ENCODE peak calls at places on chromosome 1, in ten cellular contexts. One of them, this sample, is unnamed.
A peak's percentile ranks its signal among the peaks of the same experiment; 100 is the strongest.

GRCh38 chr1:32703479-32704291 is 1.1 kb upstream of the SYNC start:
- DNase-seq in pancreas: no peak
- DNase-seq in effector memory CD4-positive, alpha-beta T cell: no peak
- DNase-seq in CD4-positive, CD25-positive, alpha-beta regulatory T cell: no peak
- DNase-seq in tibial nerve: no peak
- DNase-seq in adrenal gland: no peak
- DNase-seq in left ventricle myocardium inferior: peak; percentile 37
- DNase-seq in breast epithelium: peak; percentile 47
- DNase-seq in spleen: peak; percentile 64
- DNase-seq in Panc1: no peak
- DNase-seq in this sample: no peak

GRCh38 chr1:150221552-150221951 is 14.4 kb downstream of the ANP32E start:
- DNase-seq in spleen: no peak
- DNase-seq in pancreas: no peak
- DNase-seq in left ventricle myocardium inferior: no peak
- DNase-seq in tibial nerve: no peak
- DNase-seq in CD4-positive, CD25-positive, alpha-beta regulatory T cell: peak; percentile 61
- DNase-seq in breast epithelium: no peak
- DNase-seq in adrenal gland: no peak
- DNase-seq in Panc1: no peak
- DNase-seq in effector memory CD4-positive, alpha-beta T cell: no peak
- DNase-seq in this sample: no peak

GRCh38 chr1:151975311-151976014 is 18.2 kb downstream of the S100A10 start:
- DNase-seq in breast epithelium: no peak
- DNase-seq in CD4-positive, CD25-positive, alpha-beta regulatory T cell: no peak
- DNase-seq in pancreas: no peak
- DNase-seq in effector memory CD4-positive, alpha-beta T cell: no peak
- DNase-seq in spleen: no peak
- DNase-seq in tibial nerve: no peak
- DNase-seq in left ventricle myocardium inferior: no peak
- DNase-seq in Panc1: no peak
- DNase-seq in adrenal gland: no peak
- DNase-seq in this sample: no peak

GRCh38 chr1:17586172-17586963 is 46.9 kb downstream of the ARHGEF10L start:
- DNase-seq in spleen: no peak
- DNase-seq in CD4-positive, CD25-positive, alpha-beta regulatory T cell: no peak
- DNase-seq in left ventricle myocardium inferior: no peak
- DNase-seq in breast epithelium: no peak
- DNase-seq in Panc1: no peak
- DNase-seq in adrenal gland: no peak
- DNase-seq in tibial nerve: no peak
- DNase-seq in effector memory CD4-positive, alpha-beta T cell: no peak
- DNase-seq in pancreas: no peak
- DNase-seq in this sample: no peak

GRCh38 chr1:91278754-91279153 is 125.9 kb downstream of the HFM1 start:
- DNase-seq in left ventricle myocardium inferior: no peak
- DNase-seq in effector memory CD4-positive, alpha-beta T cell: no peak
- DNase-seq in adrenal gland: no peak
- DNase-seq in pancreas: no peak
- DNase-seq in breast epithelium: no peak
- DNase-seq in tibial nerve: no peak
- DNase-seq in CD4-positive, CD25-positive, alpha-beta regulatory T cell: no peak
- DNase-seq in spleen: no peak
- DNase-seq in Panc1: no peak
- DNase-seq in this sample: no peak

GRCh38 chr1:41803656-41804055 is 115.1 kb downstream of the HIVEP3 start:
- DNase-seq in tibial nerve: no peak
- DNase-seq in effector memory CD4-positive, alpha-beta T cell: no peak
- DNase-seq in pancreas: no peak
- DNase-seq in left ventricle myocardium inferior: no peak
- DNase-seq in CD4-positive, CD25-positive, alpha-beta regulatory T cell: no peak
- DNase-seq in adrenal gland: no peak
- DNase-seq in breast epithelium: peak; percentile 30
- DNase-seq in spleen: no peak
- DNase-seq in Panc1: no peak
- DNase-seq in this sample: no peak

GRCh38 chr1:182149411-182149965 is 88.0 kb upstream of the ZNF648 start:
- DNase-seq in breast epithelium: no peak
- DNase-seq in left ventricle myocardium inferior: no peak
- DNase-seq in adrenal gland: peak; percentile 40
- DNase-seq in Panc1: no peak
- DNase-seq in tibial nerve: no peak
- DNase-seq in CD4-positive, CD25-positive, alpha-beta regulatory T cell: peak; percentile 87
- DNase-seq in effector memory CD4-positive, alpha-beta T cell: no peak
- DNase-seq in spleen: no peak
- DNase-seq in pancreas: peak; percentile 47
- DNase-seq in this sample: peak; percentile 56

GRCh38 chr1:17258116-17258757 is 9.3 kb downstream of the PADI3 start:
- DNase-seq in spleen: no peak
- DNase-seq in effector memory CD4-positive, alpha-beta T cell: no peak
- DNase-seq in CD4-positive, CD25-positive, alpha-beta regulatory T cell: no peak
- DNase-seq in breast epithelium: no peak
- DNase-seq in Panc1: no peak
- DNase-seq in left ventricle myocardium inferior: no peak
- DNase-seq in pancreas: no peak
- DNase-seq in tibial nerve: no peak
- DNase-seq in adrenal gland: no peak
- DNase-seq in this sample: no peak

GRCh38 chr1:53511933-53512806 is 53.0 kb downstream of the DMRTB1 start:
- DNase-seq in effector memory CD4-positive, alpha-beta T cell: no peak
- DNase-seq in CD4-positive, CD25-positive, alpha-beta regulatory T cell: no peak
- DNase-seq in left ventricle myocardium inferior: peak; percentile 46
- DNase-seq in adrenal gland: no peak
- DNase-seq in pancreas: no peak
- DNase-seq in spleen: no peak
- DNase-seq in tibial nerve: peak; percentile 26
- DNase-seq in Panc1: no peak
- DNase-seq in breast epithelium: no peak
- DNase-seq in this sample: no peak

GRCh38 chr1:177490240-177490639 is 319.5 kb downstream of the BRINP2 start:
- DNase-seq in breast epithelium: no peak
- DNase-seq in left ventricle myocardium inferior: no peak
- DNase-seq in spleen: no peak
- DNase-seq in adrenal gland: no peak
- DNase-seq in CD4-positive, CD25-positive, alpha-beta regulatory T cell: no peak
- DNase-seq in tibial nerve: no peak
- DNase-seq in pancreas: no peak
- DNase-seq in Panc1: no peak
- DNase-seq in effector memory CD4-positive, alpha-beta T cell: no peak
- DNase-seq in this sample: no peak

GRCh38 chr1:198373376-198373775 is 167.1 kb downstream of the ATP6V1G3 start:
- DNase-seq in effector memory CD4-positive, alpha-beta T cell: no peak
- DNase-seq in tibial nerve: no peak
- DNase-seq in Panc1: no peak
- DNase-seq in adrenal gland: no peak
- DNase-seq in breast epithelium: no peak
- DNase-seq in CD4-positive, CD25-positive, alpha-beta regulatory T cell: no peak
- DNase-seq in pancreas: no peak
- DNase-seq in left ventricle myocardium inferior: no peak
- DNase-seq in spleen: no peak
- DNase-seq in this sample: no peak

GRCh38 chr1:155177192-155177917 is 3.7 kb downstream of the TRIM46 start:
- DNase-seq in breast epithelium: peak; percentile 84
- DNase-seq in CD4-positive, CD25-positive, alpha-beta regulatory T cell: no peak
- DNase-seq in effector memory CD4-positive, alpha-beta T cell: no peak
- DNase-seq in spleen: peak; percentile 75
- DNase-seq in Panc1: no peak
- DNase-seq in pancreas: peak; percentile 17
- DNase-seq in adrenal gland: peak; percentile 6
- DNase-seq in tibial nerve: no peak
- DNase-seq in left ventricle myocardium inferior: no peak
- DNase-seq in this sample: no peak

GRCh38 chr1:204363335-204364114 is 3.8 kb upstream of the PLEKHA6 start:
- DNase-seq in tibial nerve: peak; percentile 37
- DNase-seq in CD4-positive, CD25-positive, alpha-beta regulatory T cell: peak; percentile 83
- DNase-seq in effector memory CD4-positive, alpha-beta T cell: peak; percentile 54
- DNase-seq in spleen: peak; percentile 83
- DNase-seq in pancreas: peak; percentile 63
- DNase-seq in adrenal gland: peak; percentile 63
- DNase-seq in left ventricle myocardium inferior: peak; percentile 73
- DNase-seq in breast epithelium: peak; percentile 54
- DNase-seq in Panc1: peak; percentile 71
- DNase-seq in this sample: peak; percentile 64

GRCh38 chr1:54766726-54767125 is 2.4 kb upstream of the PARS2 start:
- DNase-seq in tibial nerve: no peak
- DNase-seq in breast epithelium: no peak
- DNase-seq in CD4-positive, CD25-positive, alpha-beta regulatory T cell: no peak
- DNase-seq in left ventricle myocardium inferior: no peak
- DNase-seq in effector memory CD4-positive, alpha-beta T cell: no peak
- DNase-seq in pancreas: no peak
- DNase-seq in Panc1: no peak
- DNase-seq in adrenal gland: no peak
- DNase-seq in spleen: no peak
- DNase-seq in this sample: no peak

GRCh38 chr1:67741786-67742185 is 56.8 kb downstream of the GADD45A start:
- DNase-seq in effector memory CD4-positive, alpha-beta T cell: no peak
- DNase-seq in adrenal gland: no peak
- DNase-seq in CD4-positive, CD25-positive, alpha-beta regulatory T cell: no peak
- DNase-seq in left ventricle myocardium inferior: no peak
- DNase-seq in Panc1: no peak
- DNase-seq in pancreas: no peak
- DNase-seq in tibial nerve: no peak
- DNase-seq in breast epithelium: no peak
- DNase-seq in spleen: no peak
- DNase-seq in this sample: no peak

GRCh38 chr1:67737875-67738274 is 52.9 kb downstream of the GADD45A start:
- DNase-seq in Panc1: no peak
- DNase-seq in spleen: no peak
- DNase-seq in tibial nerve: no peak
- DNase-seq in pancreas: no peak
- DNase-seq in adrenal gland: no peak
- DNase-seq in left ventricle myocardium inferior: no peak
- DNase-seq in effector memory CD4-positive, alpha-beta T cell: no peak
- DNase-seq in breast epithelium: no peak
- DNase-seq in CD4-positive, CD25-positive, alpha-beta regulatory T cell: no peak
- DNase-seq in this sample: no peak

GRCh38 chr1:67741121-67741520 is 56.1 kb downstream of the GADD45A start:
- DNase-seq in CD4-positive, CD25-positive, alpha-beta regulatory T cell: no peak
- DNase-seq in breast epithelium: no peak
- DNase-seq in pancreas: no peak
- DNase-seq in Panc1: no peak
- DNase-seq in left ventricle myocardium inferior: no peak
- DNase-seq in tibial nerve: no peak
- DNase-seq in spleen: no peak
- DNase-seq in effector memory CD4-positive, alpha-beta T cell: no peak
- DNase-seq in adrenal gland: no peak
- DNase-seq in this sample: no peak

GRCh38 chr1:67738401-67738800 is 53.4 kb downstream of the GADD45A start:
- DNase-seq in Panc1: no peak
- DNase-seq in pancreas: no peak
- DNase-seq in spleen: no peak
- DNase-seq in effector memory CD4-positive, alpha-beta T cell: no peak
- DNase-seq in left ventricle myocardium inferior: no peak
- DNase-seq in tibial nerve: no peak
- DNase-seq in adrenal gland: no peak
- DNase-seq in CD4-positive, CD25-positive, alpha-beta regulatory T cell: no peak
- DNase-seq in breast epithelium: no peak
- DNase-seq in this sample: no peak

DNA sequence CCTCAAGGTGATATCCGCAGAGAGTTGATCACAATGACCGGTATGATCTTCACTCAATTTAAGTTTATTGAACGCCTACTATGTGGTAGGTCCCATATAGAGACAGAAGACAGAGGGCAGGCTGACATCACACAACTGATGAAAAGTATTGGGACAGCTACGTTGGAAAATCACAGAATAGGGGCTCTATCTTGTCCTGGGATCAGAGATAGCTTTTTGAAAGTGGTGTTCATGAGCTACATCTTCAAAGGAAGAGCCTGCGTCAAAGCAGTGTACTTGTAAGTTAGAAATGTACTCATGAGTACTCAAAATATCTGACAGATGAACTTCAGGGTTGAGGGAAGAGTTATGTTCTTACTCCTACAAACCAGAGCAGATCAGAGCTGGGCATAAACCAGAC is 54.4 kb downstream of the GADD45A start:
- DNase-seq in effector memory CD4-positive, alpha-beta T cell: no peak
- DNase-seq in pancreas: no peak
- DNase-seq in breast epithelium: no peak
- DNase-seq in spleen: no peak
- DNase-seq in tibial nerve: no peak
- DNase-seq in Panc1: no peak
- DNase-seq in left ventricle myocardium inferior: no peak
- DNase-seq in CD4-positive, CD25-positive, alpha-beta regulatory T cell: no peak
- DNase-seq in adrenal gland: no peak
- DNase-seq in this sample: no peak
- H3K4me1 ChIP-seq in effector memory CD4-positive, alpha-beta T cell: peaks cover 8% of the 10 kb centered on the region
- H3K4me1 ChIP-seq in pancreas: peaks cover 10% of the 10 kb centered on the region
- H3K4me1 ChIP-seq in breast epithelium: no peaks in the 10 kb centered on the region
- H3K4me1 ChIP-seq in spleen: peaks cover 10% of the 10 kb centered on the region
- H3K4me1 ChIP-seq in tibial nerve: peaks cover 32% of the 10 kb centered on the region
- H3K4me1 ChIP-seq in Panc1: peaks cover 20% of the 10 kb centered on the region
- H3K4me1 ChIP-seq in left ventricle myocardium inferior: peaks cover 50% of the 10 kb centered on the region
- H3K4me1 ChIP-seq in CD4-positive, CD25-positive, alpha-beta regulatory T cell: peaks cover 21% of the 10 kb centered on the region
- H3K4me1 ChIP-seq in adrenal gland: peaks cover 5% of the 10 kb centered on the region
- H3K4me1 ChIP-seq in this sample: peaks cover 12% of the 10 kb centered on the region

DNA sequence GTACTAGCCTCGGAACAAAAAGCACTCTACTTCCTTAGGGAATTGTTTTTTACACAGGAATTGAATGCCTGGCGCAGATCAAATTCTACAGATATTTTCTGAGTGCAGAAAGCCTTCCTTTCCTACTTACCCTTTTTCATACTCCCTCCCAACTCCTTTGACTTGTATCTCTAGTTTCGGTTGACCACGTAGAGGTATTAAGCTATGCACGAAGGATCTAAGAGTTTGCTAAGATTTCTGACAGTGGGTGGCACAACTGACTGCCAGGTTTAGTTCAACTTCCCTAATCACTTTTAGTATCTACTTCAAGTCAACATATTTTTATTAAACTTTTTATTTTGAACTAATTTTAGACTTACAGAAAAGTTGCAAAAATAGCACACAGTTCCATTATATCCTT is 5.0 kb downstream of the TOR1AIP2 start:
- DNase-seq in tibial nerve: no peak
- DNase-seq in adrenal gland: no peak
- DNase-seq in spleen: no peak
- DNase-seq in left ventricle myocardium inferior: no peak
- DNase-seq in pancreas: no peak
- DNase-seq in CD4-positive, CD25-positive, alpha-beta regulatory T cell: no peak
- DNase-seq in effector memory CD4-positive, alpha-beta T cell: no peak
- DNase-seq in Panc1: no peak
- DNase-seq in breast epithelium: no peak
- DNase-seq in this sample: no peak
- H3K4me1 ChIP-seq in tibial nerve: peaks cover 28% of the 10 kb centered on the region
- H3K4me1 ChIP-seq in adrenal gland: peaks cover 29% of the 10 kb centered on the region
- H3K4me1 ChIP-seq in spleen: peaks cover 14% of the 10 kb centered on the region
- H3K4me1 ChIP-seq in left ventricle myocardium inferior: peaks cover 77% of the 10 kb centered on the region
- H3K4me1 ChIP-seq in pancreas: peaks cover 35% of the 10 kb centered on the region
- H3K4me1 ChIP-seq in CD4-positive, CD25-positive, alpha-beta regulatory T cell: peaks cover 19% of the 10 kb centered on the region
- H3K4me1 ChIP-seq in effector memory CD4-positive, alpha-beta T cell: peaks cover 4% of the 10 kb centered on the region
- H3K4me1 ChIP-seq in Panc1: peaks cover 11% of the 10 kb centered on the region
- H3K4me1 ChIP-seq in breast epithelium: peaks cover 9% of the 10 kb centered on the region
- H3K4me1 ChIP-seq in this sample: peaks cover 2% of the 10 kb centered on the region

GRCh38 chr1:16067127-16067768 is 6.2 kb downstream of the FAM131C start:
- DNase-seq in effector memory CD4-positive, alpha-beta T cell: no peak
- DNase-seq in Panc1: no peak
- DNase-seq in tibial nerve: no peak
- DNase-seq in left ventricle myocardium inferior: peak; percentile 49
- DNase-seq in spleen: no peak
- DNase-seq in CD4-positive, CD25-positive, alpha-beta regulatory T cell: no peak
- DNase-seq in breast epithelium: no peak
- DNase-seq in adrenal gland: peak; percentile 60
- DNase-seq in pancreas: peak; percentile 92
- DNase-seq in this sample: no peak
- H3K4me1 ChIP-seq in effector memory CD4-positive, alpha-beta T cell: peaks cover 17% of the 10 kb centered on the region
- H3K4me1 ChIP-seq in Panc1: peaks cover 3% of the 10 kb centered on the region
- H3K4me1 ChIP-seq in tibial nerve: peaks cover 3% of the 10 kb centered on the region
- H3K4me1 ChIP-seq in left ventricle myocardium inferior: peaks cover 35% of the 10 kb centered on the region
- H3K4me1 ChIP-seq in spleen: peaks cover 3% of the 10 kb centered on the region
- H3K4me1 ChIP-seq in CD4-positive, CD25-positive, alpha-beta regulatory T cell: peaks cover 9% of the 10 kb centered on the region
- H3K4me1 ChIP-seq in breast epithelium: peaks cover 7% of the 10 kb centered on the region
- H3K4me1 ChIP-seq in adrenal gland: peaks cover 16% of the 10 kb centered on the region
- H3K4me1 ChIP-seq in pancreas: peaks cover 20% of the 10 kb centered on the region
- H3K4me1 ChIP-seq in this sample: peaks cover 4% of the 10 kb centered on the region

GRCh38 chr1:69038379-69038778 is 529.3 kb upstream of the LRRC7 start:
- DNase-seq in left ventricle myocardium inferior: no peak
- DNase-seq in pancreas: no peak
- DNase-seq in effector memory CD4-positive, alpha-beta T cell: no peak
- DNase-seq in tibial nerve: no peak
- DNase-seq in breast epithelium: no peak
- DNase-seq in CD4-positive, CD25-positive, alpha-beta regulatory T cell: no peak
- DNase-seq in spleen: no peak
- DNase-seq in Panc1: no peak
- DNase-seq in adrenal gland: no peak
- DNase-seq in this sample: no peak
- H3K4me1 ChIP-seq in left ventricle myocardium inferior: no peaks in the 10 kb centered on the region
- H3K4me1 ChIP-seq in pancreas: no peaks in the 10 kb centered on the region
- H3K4me1 ChIP-seq in effector memory CD4-positive, alpha-beta T cell: no peaks in the 10 kb centered on the region
- H3K4me1 ChIP-seq in tibial nerve: no peaks in the 10 kb centered on the region
- H3K4me1 ChIP-seq in breast epithelium: no peaks in the 10 kb centered on the region
- H3K4me1 ChIP-seq in CD4-positive, CD25-positive, alpha-beta regulatory T cell: no peaks in the 10 kb centered on the region
- H3K4me1 ChIP-seq in spleen: no peaks in the 10 kb centered on the region
- H3K4me1 ChIP-seq in Panc1: no peaks in the 10 kb centered on the region
- H3K4me1 ChIP-seq in adrenal gland: no peaks in the 10 kb centered on the region
- H3K4me1 ChIP-seq in this sample: no peaks in the 10 kb centered on the region

This sample was measured in lung.